ENCODE peak calls at places on chromosome 4, in ten cellular contexts. J, A, Q, B, D, W, R, C, N and L are unnamed samples.

GRCh38 chr4:167868163-167868562 is 224.2 kb upstream of the ANXA10 start:
- DNase-seq in J (no peak), A (no peak), Q (no peak), B (peak; percentile 9), D (peak; percentile 4), W (no peak), R (no peak), C (no peak), N (no peak), L (no peak)

GRCh38 chr4:151566053-151566452 is 157.1 kb downstream of the FHIP1A start:
- DNase-seq in J (no peak), A (no peak), Q (no peak), B (no peak), D (no peak), W (no peak), R (no peak), C (no peak), N (no peak), L (no peak)

GRCh38 chr4:86957214-86957613 is 22.4 kb downstream of the AFF1 start:
- DNase-seq in J (no peak), A (no peak), Q (no peak), B (peak; percentile 39), D (peak; percentile 86), W (no peak), R (no peak), C (no peak), N (no peak), L (no peak)

GRCh38 chr4:92305878-92306520 is 2.2 kb downstream of the GRID2 start:
- DNase-seq in J (no peak), A (no peak), Q (no peak), B (no peak), D (no peak), W (no peak), R (peak; percentile 37), C (no peak), N (no peak), L (no peak)

GRCh38 chr4:173121044-173121685 is 47.4 kb upstream of the GALNT7 start:
- DNase-seq in J (no peak), A (peak; percentile 44), Q (no peak), B (no peak), D (peak; percentile 71), W (no peak), R (no peak), C (peak; percentile 9), N (no peak), L (no peak)

GRCh38 chr4:173213296-173213695 is 44.7 kb downstream of the GALNT7 start:
- DNase-seq in J (no peak), A (no peak), Q (no peak), B (no peak), D (peak; percentile 43), W (no peak), R (no peak), C (no peak), N (no peak), L (no peak)

GRCh38 chr4:65805936-65806335 is 135.6 kb upstream of the EPHA5 start:
- DNase-seq in J (no peak), A (no peak), Q (no peak), B (no peak), D (peak; percentile 50), W (no peak), R (no peak), C (no peak), N (no peak), L (no peak)

GRCh38 chr4:24382381-24382780 is 202.0 kb downstream of the DHX15 start:
- DNase-seq in J (peak; percentile 51), A (peak; percentile 14), Q (no peak), B (peak; percentile 9), D (peak; percentile 86), W (no peak), R (no peak), C (no peak), N (no peak), L (no peak)

GRCh38 chr4:2402453-2402852 is 16.0 kb downstream of the ZFYVE28 start:
- DNase-seq in J (no peak), A (no peak), Q (no peak), B (no peak), D (no peak), W (no peak), R (peak; percentile 18), C (no peak), N (no peak), L (no peak)

GRCh38 chr4:165505991-165506779 is 127.4 kb downstream of the CPE start:
- DNase-seq in J (peak; percentile 23), A (no peak), Q (no peak), B (peak; percentile 73), D (peak; percentile 82), W (no peak), R (no peak), C (no peak), N (no peak), L (no peak)

GRCh38 chr4:8393593-8394038 is 46.9 kb downstream of the ACOX3 start:
- DNase-seq in J (peak; percentile 97), A (no peak), Q (peak; percentile 87), B (peak; percentile 99), D (peak; percentile 81), W (no peak), R (peak; percentile 7), C (peak; percentile 77), N (no peak), L (no peak)

GRCh38 chr4:137394000-137394399 is 138.3 kb downstream of the PCDH18 start:
- DNase-seq in J (no peak), A (no peak), Q (no peak), B (peak; percentile 74), D (no peak), W (no peak), R (no peak), C (no peak), N (no peak), L (no peak)

GRCh38 chr4:30460818-30461217 is 259.4 kb upstream of the PCDH7 start:
- DNase-seq in J (no peak), A (no peak), Q (no peak), B (no peak), D (no peak), W (no peak), R (no peak), C (no peak), N (no peak), L (no peak)

GRCh38 chr4:151310124-151310728 is 15.2 kb downstream of the SH3D19 start:
- DNase-seq in J (no peak), A (no peak), Q (no peak), B (no peak), D (no peak), W (no peak), R (no peak), C (no peak), N (no peak), L (no peak)

GRCh38 chr4:75895744-75896314 is 6.4 kb downstream of the PPEF2 start:
- DNase-seq in J (peak; percentile 3), A (peak; percentile 12), Q (no peak), B (peak; percentile 38), D (peak; percentile 48), W (no peak), R (no peak), C (no peak), N (no peak), L (peak; percentile 8)

DNA sequence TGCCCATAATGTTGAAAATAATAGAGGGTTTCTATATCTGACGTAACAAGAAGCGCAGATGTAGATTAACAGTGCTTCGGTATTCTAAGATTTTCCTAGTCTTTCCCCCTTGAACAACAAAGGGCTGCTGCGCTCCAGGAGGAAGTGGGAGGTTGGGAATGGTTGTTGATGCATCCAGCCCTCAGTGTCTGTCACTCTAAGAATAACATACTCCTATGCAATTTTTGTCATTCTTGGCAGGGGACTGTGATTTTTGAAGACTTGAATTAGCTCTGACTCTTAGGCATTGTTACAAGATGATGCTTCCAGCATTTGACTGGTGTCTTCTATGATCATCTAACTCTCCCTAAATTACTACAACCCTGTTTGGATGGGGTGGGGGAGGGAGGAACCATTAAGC is 394.2 kb downstream of the ARHGAP24 start:
- DNase-seq in J (no peak), A (no peak), Q (no peak), B (no peak), D (no peak), W (no peak), R (no peak), C (no peak), N (no peak), L (no peak)
- TF ChIP-seq CTCF in J (no peak), A (no peak), Q (no peak), B (no peak), D (no peak), W (no peak), R (no peak), C (no peak), N (no peak), L (no peak)

GRCh38 chr4:149896428-149896827 is 80.8 kb upstream of the IQCM start:
- DNase-seq in J (no peak), A (peak; percentile 44), Q (no peak), B (peak; percentile 53), D (peak; percentile 58), W (no peak), R (no peak), C (no peak), N (no peak), L (no peak)
- TF ChIP-seq CTCF in J (peak; percentile 75), A (no peak), Q (no peak), B (peak; percentile 71), D (peak; percentile 82), W (peak; percentile 10), R (no peak), C (peak; percentile 82), N (peak; percentile 7), L (no peak)

GRCh38 chr4:136150046-136150445 is 1382.2 kb downstream of the PCDH18 start:
- DNase-seq in J (no peak), A (no peak), Q (no peak), B (no peak), D (no peak), W (no peak), R (no peak), C (no peak), N (no peak), L (no peak)
- TF ChIP-seq CTCF in J (no peak), A (no peak), Q (no peak), B (no peak), D (no peak), W (no peak), R (no peak), C (no peak), N (no peak), L (no peak)

DNA sequence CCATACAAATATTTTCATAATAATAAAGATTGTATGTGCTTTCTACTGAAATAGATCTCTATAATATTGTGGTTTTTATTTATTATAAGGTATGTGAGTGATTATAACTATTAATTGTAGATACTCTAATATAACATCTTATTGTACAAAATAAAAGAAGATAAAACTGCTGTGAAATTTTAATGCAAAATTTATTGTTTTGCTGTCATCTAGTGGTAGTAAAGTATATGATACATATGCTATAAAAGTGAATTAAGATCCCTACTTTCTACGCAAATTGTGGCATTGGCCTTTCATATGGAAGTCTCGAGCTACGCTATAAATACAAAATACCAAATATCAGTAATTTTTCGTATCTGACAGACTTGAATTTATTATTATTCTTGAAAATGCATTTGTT is 19.3 kb downstream of the YIPF7 start:
- DNase-seq in J (no peak), A (no peak), Q (no peak), B (no peak), D (no peak), W (no peak), R (no peak), C (no peak), N (no peak), L (no peak)
- TF ChIP-seq CTCF in J (no peak), A (no peak), Q (no peak), B (peak; percentile 18), D (peak; percentile 27), W (no peak), R (no peak), C (no peak), N (no peak), L (no peak)

GRCh38 chr4:184649026-184649970 is at the start of the genes CASP3 and PRIMPOL:
- DNase-seq in J (peak; percentile 80), A (peak; percentile 95), Q (peak; percentile 97), B (peak; percentile 87), D (peak; percentile 96), W (peak; percentile 94), R (peak; percentile 100), C (peak; percentile 51), N (peak; percentile 97), L (peak; percentile 95)
- TF ChIP-seq CTCF in J (peak; percentile 8), A (no peak), Q (peak; percentile 37), B (no peak), D (peak; percentile 23), W (no peak), R (peak; percentile 28), C (peak; percentile 53), N (no peak), L (no peak)